ENCODE peak calls at places on chromosome 3, in six cellular contexts. L is NCI-H1105 treated with DMSO at 0.1 percent for 48 hours; D is SK-N-DZ; T is HS-5; F is NT2/D1; G is activated naive CD4-positive, alpha-beta T cell. N is an unnamed sample.

GRCh38 chr3:177578488-177578887 is 381.2 kb upstream of the TBL1XR1 start:
- DNase-seq in G (no peak), T (no peak), F (no peak), L (no peak), D (no peak), N (no peak)

GRCh38 chr3:73633916-73634344 is 9.2 kb upstream of the PDZRN3 start:
- DNase-seq in G (no peak), F (no peak), L (no peak), D (no peak), T (no peak), N (no peak)

GRCh38 chr3:38343797-38344594 is 2.6 kb upstream of the XYLB start:
- DNase-seq in G (no peak), L (no peak), T (no peak), F (no peak), D (no peak), N (no peak)

GRCh38 chr3:106534206-106534605 is 665.4 kb upstream of the CBLB start:
- DNase-seq in D (no peak), T (no peak), F (no peak), G (no peak), L (no peak), N (peak; percentile 95)

GRCh38 chr3:35254917-35255316 is 384.4 kb upstream of the ARPP21 start:
- DNase-seq in G (no peak), F (no peak), L (peak; percentile 5), D (no peak), T (no peak), N (no peak)

GRCh38 chr3:52119056-52119455 is 35.2 kb downstream of the POC1A start:
- DNase-seq in D (no peak), T (no peak), G (no peak), F (no peak), L (no peak), N (no peak)

GRCh38 chr3:51670711-51671089 is 352 bp upstream of the TEX264 start:
- DNase-seq in G (no peak), T (no peak), L (no peak), D (no peak), F (no peak), N (no peak)

GRCh38 chr3:30616347-30617027 is 10.1 kb downstream of the TGFBR2 start:
- DNase-seq in L (no peak), D (no peak), F (no peak), G (no peak), T (no peak), N (no peak)

GRCh38 chr3:170749185-170749584 is 120.8 kb downstream of the RPL22L1 start:
- DNase-seq in L (no peak), G (no peak), F (no peak), D (no peak), T (no peak), N (no peak)

GRCh38 chr3:101814835-101815234 is 34.5 kb upstream of the NFKBIZ start:
- DNase-seq in F (no peak), L (no peak), G (no peak), T (no peak), D (no peak), N (no peak)

GRCh38 chr3:12796171-12797123 is at the start of gene CAND2:
- DNase-seq in D (peak; percentile 72), L (peak; percentile 30), G (no peak), T (no peak), F (no peak), N (peak; percentile 49)

GRCh38 chr3:183551930-183552329 is 3.6 kb downstream of the KLHL6 start:
- DNase-seq in F (no peak), L (no peak), G (no peak), D (no peak), T (no peak), N (no peak)

GRCh38 chr3:64388886-64389285 is 163.6 kb upstream of the PRICKLE2 start:
- DNase-seq in D (no peak), L (no peak), F (no peak), T (no peak), G (no peak), N (no peak)

N was measured in Daoy.